ENCODE peak calls at places on chromosomes 1 and 21, in nine cellular contexts. L is AG04450; C is cardiac muscle cell; G is lower lobe of right lung; P is tibial artery; Y is cardiac fibroblast; X is fibroblast of pulmonary artery; Q is HFF-Myc; U is CD8-positive, alpha-beta memory T cell. I is an unnamed sample.

GRCh38 chr1:172917972-172918371 is 132.8 kb downstream of the TNFSF18 start:
- DNase-seq in P (no peak), L (peak), X (peak), U (no peak), Q (peak), Y (peak), C (peak), G (no peak), I (peak)

GRCh38 chr1:58363639-58364038 is 182.9 kb downstream of the OMA1 start:
- DNase-seq in P (no peak), G (no peak), U (no peak), Q (no peak), X (no peak), L (no peak), C (no peak), Y (no peak), I (no peak)

GRCh38 chr1:32509939-32510338 is 29.3 kb upstream of the ZBTB8A start:
- DNase-seq in G (no peak), L (no peak), Y (no peak), X (no peak), P (no peak), C (no peak), U (no peak), Q (no peak), I (no peak)

GRCh38 chr1:216847385-216848036 is 124.3 kb upstream of the ESRRG start:
- DNase-seq in U (no peak), Y (peak), X (peak), C (no peak), L (peak), Q (no peak), P (no peak), G (no peak), I (no peak)

GRCh38 chr21:45536301-45537081 is 5.7 kb downstream of the SLC19A1 start:
- DNase-seq in U (no peak), Y (no peak), L (no peak), Q (no peak), P (peak), C (no peak), X (no peak), G (peak), I (no peak)

GRCh38 chr1:11944358-11944981 is 10.0 kb downstream of the PLOD1 start:
- DNase-seq in Q (no peak), C (no peak), L (no peak), X (no peak), U (no peak), P (no peak), Y (no peak), G (no peak), I (no peak)

GRCh38 chr1:206004269-206004800 is 1.1 kb upstream of the RAB7B start:
- DNase-seq in C (no peak), P (no peak), Q (no peak), Y (no peak), G (no peak), U (no peak), X (no peak), L (no peak), I (no peak)

GRCh38 chr1:2279210-2279639 is 51.1 kb downstream of the SKI start:
- DNase-seq in Q (peak), Y (peak), L (peak), G (peak), U (no peak), P (no peak), C (peak), X (peak), I (no peak)

GRCh38 chr1:70720133-70720920 is 309.3 kb downstream of the CTH start:
- DNase-seq in G (no peak), C (no peak), L (no peak), Y (no peak), U (no peak), P (no peak), Q (no peak), X (no peak), I (no peak)

GRCh38 chr1:181061891-181062777 is 26.4 kb upstream of the IER5 start:
- DNase-seq in C (no peak), L (no peak), G (peak), U (peak), Y (no peak), P (no peak), Q (no peak), X (no peak), I (no peak)

GRCh38 chr21:25506887-25507286 is 100.4 kb downstream of the MRPL39 start:
- DNase-seq in U (no peak), X (peak), Y (peak), G (no peak), P (no peak), Q (peak), C (no peak), L (peak), I (no peak)

GRCh38 chr1:10900691-10901090 is 104.2 kb upstream of the CASZ1 start:
- DNase-seq in P (no peak), X (no peak), L (no peak), U (no peak), Y (peak), G (no peak), C (no peak), Q (no peak), I (no peak)

GRCh38 chr1:116710326-116711060 is 43.0 kb upstream of the IGSF3 start:
- DNase-seq in U (no peak), Q (no peak), C (no peak), L (no peak), Y (no peak), X (no peak), P (no peak), G (no peak), I (no peak)

GRCh38 chr1:34758751-34759150 is 789 bp upstream of the GJB4 start:
- DNase-seq in X (no peak), Q (no peak), U (no peak), P (no peak), L (no peak), G (no peak), Y (no peak), C (no peak), I (no peak)

DNA sequence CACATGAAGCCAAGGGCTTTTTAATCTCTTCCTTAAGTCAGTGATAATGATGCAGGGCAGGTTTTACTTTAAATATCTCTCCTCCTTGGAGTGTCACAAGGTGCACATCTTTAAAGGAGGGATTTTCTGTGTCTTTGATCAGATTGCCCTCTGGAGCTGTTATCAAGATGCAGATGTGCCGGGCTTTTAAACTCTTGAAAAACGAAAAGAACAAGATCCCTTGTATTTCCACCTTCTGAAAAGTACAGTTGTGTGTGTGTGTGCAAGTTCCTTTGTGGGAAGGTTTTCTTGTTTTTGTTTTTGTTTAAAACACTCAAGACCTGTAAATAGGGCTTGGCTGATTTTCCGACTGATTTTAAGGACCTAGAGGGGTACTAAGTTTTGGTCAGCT is 1.6 kb downstream of the MARK1 start:
- DNase-seq in L (no peak), U (no peak), Q (no peak), P (no peak), G (no peak), C (no peak), Y (no peak), X (no peak), I (no peak)
- H3K4me3 ChIP-seq in L (no peak), U (no peak), Q (peak), P (peak), G (peak), C (peak), Y (no peak), X (peak), I (no peak)

GRCh38 chr1:193356249-193356648 is 169.8 kb upstream of the B3GALT2 start:
- DNase-seq in L (no peak), X (no peak), G (no peak), C (no peak), P (no peak), Y (no peak), Q (no peak), U (no peak), I (no peak)

GRCh38 chr1:193355654-193356053 is 169.2 kb upstream of the B3GALT2 start:
- DNase-seq in U (no peak), Q (no peak), G (no peak), P (no peak), X (no peak), L (no peak), C (no peak), Y (no peak), I (no peak)

GRCh38 chr1:193355179-193355578 is 168.8 kb upstream of the B3GALT2 start:
- DNase-seq in P (no peak), U (no peak), X (peak), L (no peak), G (no peak), C (peak), Y (peak), Q (no peak), I (no peak)

DNA sequence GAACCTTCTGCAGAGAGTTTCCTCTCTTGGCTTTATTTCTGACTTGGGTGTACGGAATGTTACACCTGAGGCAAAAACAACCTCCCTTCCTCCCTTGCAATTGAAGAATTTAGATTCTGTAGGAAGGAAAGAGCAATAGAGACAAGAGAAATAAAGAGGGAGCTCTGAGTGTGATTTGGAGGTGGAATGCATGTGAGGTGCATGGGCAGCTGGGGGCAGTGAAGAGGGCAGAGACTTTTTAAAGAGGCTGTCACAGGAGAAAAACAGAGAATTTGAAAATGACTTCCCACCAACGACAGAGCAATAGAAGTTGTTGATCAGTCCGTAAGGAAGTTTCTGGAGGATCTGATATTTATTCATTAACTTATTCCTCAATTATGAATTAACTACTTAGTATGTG is 172.0 kb upstream of the B3GALT2 start:
- DNase-seq in P (no peak), C (no peak), U (no peak), L (no peak), G (no peak), X (no peak), Q (no peak), Y (no peak), I (no peak)
- H3K4me3 ChIP-seq in P (no peak), C (no peak), U (no peak), L (no peak), G (no peak), X (no peak), Q (no peak), Y (no peak), I (no peak)

GRCh38 chr1:21342961-21343838 is 52.9 kb upstream of the ECE1 start:
- DNase-seq in C (no peak), Q (no peak), Y (no peak), U (peak), G (no peak), X (no peak), L (no peak), P (no peak), I (no peak)

GRCh38 chr1:21341022-21341421 is 50.8 kb upstream of the ECE1 start:
- DNase-seq in Q (no peak), U (no peak), P (no peak), G (no peak), C (no peak), Y (no peak), L (no peak), X (no peak), I (no peak)

GRCh38 chr1:21340230-21340564 is 49.9 kb upstream of the ECE1 start:
- DNase-seq in Y (no peak), X (no peak), P (peak), U (no peak), Q (no peak), L (no peak), C (no peak), G (peak), I (no peak)

GRCh38 chr1:21339402-21340229 is 49.4 kb upstream of the ECE1 start:
- DNase-seq in Q (no peak), X (no peak), C (no peak), U (no peak), P (no peak), L (no peak), G (no peak), Y (no peak), I (no peak)

DNA sequence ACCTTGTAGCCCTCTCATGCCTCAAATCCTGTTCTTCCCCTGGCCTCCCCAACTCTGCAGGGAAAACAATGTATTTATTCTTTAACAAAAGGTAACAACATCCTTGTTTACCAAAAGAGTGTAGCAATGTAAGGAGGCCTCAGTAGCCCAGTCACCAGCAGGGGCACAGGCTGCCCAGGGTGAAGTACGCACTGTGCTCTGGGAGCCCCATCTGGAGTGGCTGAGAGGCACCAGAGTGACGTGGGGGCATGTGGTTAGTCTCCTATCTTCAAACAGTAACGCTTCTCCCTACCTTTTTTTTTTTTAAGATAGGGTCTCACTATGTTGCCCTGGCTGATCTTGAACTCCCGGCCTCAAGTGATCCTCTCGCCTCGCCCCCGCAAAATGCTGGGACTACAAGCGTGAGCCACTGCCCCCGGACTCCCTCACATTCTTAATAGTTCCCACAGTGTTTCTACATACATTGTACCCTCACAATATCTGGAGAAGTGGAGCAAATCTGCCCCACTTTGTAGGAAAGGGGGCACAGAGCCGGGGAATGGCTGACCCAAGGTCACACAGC is 51.3 kb upstream of the ECE1 start:
- DNase-seq in X (no peak), Q (no peak), Y (no peak), C (no peak), G (no peak), L (no peak), U (no peak), P (peak), I (no peak)
- H3K4me3 ChIP-seq in X (peak), Q (peak), Y (no peak), C (no peak), G (peak), L (peak), U (no peak), P (peak), I (no peak)

GRCh38 chr1:169893645-169894423 is at the start of gene SCYL3:
- DNase-seq in P (peak), L (peak), Y (peak), C (peak), Q (peak), X (peak), U (peak), G (peak), I (peak)

GRCh38 chr1:169892819-169893644 is 664 bp downstream of the SCYL3 start:
- DNase-seq in C (peak), Q (no peak), G (peak), P (peak), X (peak), U (peak), L (no peak), Y (peak), I (no peak)

GRCh38 chr1:169891539-169891885 is 2.2 kb downstream of the SCYL3 start:
- DNase-seq in P (no peak), Q (no peak), L (no peak), C (no peak), G (no peak), Y (no peak), X (no peak), U (no peak), I (no peak)

GRCh38 chr1:169890761-169891538 is 2.7 kb downstream of the SCYL3 start:
- DNase-seq in P (no peak), U (peak), Y (no peak), L (no peak), G (no peak), X (no peak), C (no peak), Q (no peak), I (no peak)

GRCh38 chr1:169892176-169892818 is 1.4 kb downstream of the SCYL3 start:
- DNase-seq in G (no peak), C (no peak), U (no peak), Y (no peak), L (no peak), X (no peak), Q (no peak), P (no peak), I (no peak)
- H3K4me3 ChIP-seq in G (peak), C (peak), U (peak), Y (peak), L (peak), X (peak), Q (peak), P (peak), I (peak)

GRCh38 chr1:147504801-147505303 is 36.4 kb upstream of the BCL9 start:
- DNase-seq in X (peak), U (no peak), L (peak), P (no peak), Q (no peak), Y (no peak), C (peak), G (no peak), I (no peak)
- H3K4me3 ChIP-seq in X (no peak), U (no peak), L (peak), P (no peak), Q (no peak), Y (no peak), C (no peak), G (no peak), I (no peak)

GRCh38 chr1:102262994-102263393 is 266.3 kb upstream of the OLFM3 start:
- DNase-seq in Y (no peak), U (no peak), C (no peak), P (no peak), L (no peak), Q (no peak), X (no peak), G (no peak), I (no peak)
- H3K4me3 ChIP-seq in Y (no peak), U (no peak), C (no peak), P (no peak), L (no peak), Q (no peak), X (no peak), G (no peak), I (no peak)

GRCh38 chr1:24704411-24705259 is 40.6 kb upstream of the CLIC4 start:
- DNase-seq in L (no peak), X (peak), C (peak), P (no peak), Q (no peak), G (no peak), U (no peak), Y (peak), I (no peak)
- H3K4me3 ChIP-seq in L (no peak), X (no peak), C (no peak), P (no peak), Q (no peak), G (peak), U (no peak), Y (no peak), I (no peak)

GRCh38 chr1:154857022-154857421 is 13.1 kb downstream of the KCNN3 start:
- DNase-seq in L (no peak), P (no peak), C (no peak), G (no peak), Q (no peak), X (no peak), U (no peak), Y (no peak), I (no peak)
- H3K4me3 ChIP-seq in L (no peak), P (no peak), C (no peak), G (no peak), Q (no peak), X (no peak), U (no peak), Y (no peak), I (no peak)

DNA sequence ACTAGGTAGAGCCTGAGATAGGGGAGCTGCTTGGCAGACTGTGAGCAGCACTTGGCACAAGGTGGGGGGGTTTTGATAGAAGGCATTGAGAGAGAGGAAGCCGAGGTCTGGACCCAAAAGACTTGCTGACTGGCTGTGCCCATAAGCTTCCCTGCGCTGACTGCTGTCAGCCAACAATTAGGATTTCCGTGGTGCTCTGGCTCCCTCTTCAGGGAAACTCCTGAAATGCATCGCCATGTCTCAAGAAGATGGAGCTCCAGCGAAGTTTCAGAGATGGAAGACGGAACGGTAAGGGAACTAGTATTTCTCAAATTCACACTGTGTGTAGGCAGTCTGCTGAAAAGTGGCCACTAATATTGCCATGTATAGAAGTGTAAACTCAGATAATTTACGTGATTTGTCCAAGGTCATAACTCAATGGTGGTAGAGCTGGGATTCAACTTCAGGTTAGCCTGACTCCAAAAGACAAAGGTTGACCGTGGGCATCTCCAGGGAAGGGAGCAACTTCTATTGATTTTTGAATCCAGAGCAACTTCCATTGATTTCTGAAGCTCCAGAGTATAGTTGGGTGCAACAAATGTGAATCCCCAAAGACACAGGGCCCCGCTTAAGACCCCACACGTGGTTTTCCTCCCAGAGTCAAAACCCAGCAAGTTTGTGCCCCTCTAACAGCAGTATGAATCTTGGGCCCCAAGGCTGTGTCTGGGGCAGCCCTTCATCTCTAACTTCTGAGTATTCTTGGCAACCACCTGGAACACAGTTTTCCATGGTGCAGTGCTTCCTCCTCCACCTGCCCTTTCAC is 44.5 kb upstream of the CRNN start:
- DNase-seq in Y (peak), C (peak), P (peak), G (peak), L (peak), U (peak), Q (peak), X (peak), I (peak)
- H3K4me3 ChIP-seq in Y (no peak), C (no peak), P (no peak), G (no peak), L (no peak), U (no peak), Q (no peak), X (no peak), I (no peak)